ENCODE peak calls at places on chromosomes 2 and 18, in eight cellular contexts. J is activated CD4-positive, alpha-beta T cell treated with anti-CD3 and anti-CD28 coated beads, Interleukin-2, amount 50 U/mL, for 24 hours; N is A172; E is aorta; M is fibroblast of the conjunctiva; V is stimulated activated CD4-positive, alpha-beta T cell treated with anti-CD3 and anti-CD28 coated beads, Interleukin-15, amount 100 ng/mL, for 24 hours; Z is brain microvascular endothelial cell; T is GM23338. L is an unnamed sample.

GRCh38 chr2:45505138-45505537 is 105.9 kb downstream of the SRBD1 start:
- DNase-seq in Z (no peak), V (no peak), J (no peak), E (no peak), M (no peak), T (no peak), N (no peak), L (peak; percentile 36)

GRCh38 chr2:201769664-201770373 is 10.9 kb downstream of the ALS2 start:
- DNase-seq in V (no peak), J (no peak), Z (no peak), T (no peak), N (no peak), E (no peak), M (no peak), L (peak; percentile 64)

GRCh38 chr2:238278626-238279323 is 9.6 kb downstream of the PER2 start:
- DNase-seq in M (no peak), V (no peak), Z (no peak), N (no peak), T (no peak), E (peak; percentile 32), J (no peak), L (no peak)

GRCh38 chr2:19899853-19900525 is 1.8 kb downstream of the TTC32 start:
- DNase-seq in N (no peak), T (no peak), Z (no peak), J (no peak), E (no peak), M (no peak), V (no peak), L (no peak)

GRCh38 chr2:112623913-112624777 is 21.6 kb upstream of the SLC20A1 start:
- DNase-seq in Z (peak; percentile 80), N (peak; percentile 95), J (peak; percentile 70), E (peak; percentile 67), T (no peak), V (peak; percentile 85), M (peak; percentile 70), L (no peak)

GRCh38 chr2:40032650-40033319 is 253.7 kb upstream of the THUMPD2 start:
- DNase-seq in J (no peak), T (no peak), E (no peak), V (no peak), N (peak; percentile 93), Z (peak; percentile 62), M (no peak), L (no peak)

GRCh38 chr2:64698668-64699444 is 45.1 kb upstream of the SERTAD2 start:
- DNase-seq in M (peak; percentile 8), V (peak; percentile 9), N (peak; percentile 96), J (peak; percentile 4), Z (peak; percentile 45), E (no peak), T (no peak), L (no peak)

GRCh38 chr2:160859086-160859485 is 301.1 kb upstream of the TANK start:
- DNase-seq in J (no peak), E (no peak), N (no peak), T (no peak), Z (no peak), V (no peak), M (no peak), L (peak; percentile 61)

GRCh38 chr2:12169721-12170120 is 423.3 kb downstream of the LPIN1 start:
- DNase-seq in Z (peak; percentile 92), V (peak; percentile 28), M (no peak), N (peak; percentile 75), E (peak; percentile 90), T (no peak), J (no peak), L (no peak)

GRCh38 chr2:43038034-43038719 is 188.2 kb downstream of the ZFP36L2 start:
- DNase-seq in J (no peak), E (peak; percentile 44), T (no peak), Z (no peak), N (peak; percentile 25), M (peak; percentile 20), V (no peak), L (no peak)

GRCh38 chr2:224584768-224585204 is 377 bp downstream of the CUL3 start:
- DNase-seq in N (no peak), V (peak; percentile 75), M (no peak), J (peak; percentile 47), Z (peak; percentile 23), E (peak; percentile 71), T (peak; percentile 57), L (peak; percentile 16)

GRCh38 chr2:8906208-8906607 is 68.8 kb upstream of the KIDINS220 start:
- DNase-seq in N (peak; percentile 52), J (no peak), M (no peak), V (no peak), Z (peak; percentile 50), T (no peak), E (no peak), L (no peak)

GRCh38 chr2:198296665-198297308 is 492.4 kb downstream of the PLCL1 start:
- DNase-seq in Z (peak; percentile 38), J (peak; percentile 62), M (peak; percentile 27), E (no peak), N (peak; percentile 74), V (peak; percentile 65), T (peak; percentile 88), L (peak; percentile 77)

GRCh38 chr18:5180254-5180653 is 16.8 kb downstream of the AKAIN1 start:
- DNase-seq in Z (no peak), E (no peak), N (no peak), V (no peak), J (no peak), T (no peak), M (no peak), L (no peak)

GRCh38 chr18:78595924-78596573 is 383.6 kb upstream of the SALL3 start:
- DNase-seq in E (no peak), T (no peak), J (no peak), N (peak; percentile 11), Z (no peak), V (no peak), M (no peak), L (no peak)

GRCh38 chr2:30385327-30385726 is 61.7 kb upstream of the LCLAT1 start:
- DNase-seq in V (no peak), N (peak; percentile 74), T (peak; percentile 71), J (no peak), M (no peak), Z (peak; percentile 40), E (no peak), L (no peak)

GRCh38 chr2:204691911-204692510 is 146.7 kb downstream of the PARD3B start:
- DNase-seq in T (peak; percentile 85), E (no peak), N (peak; percentile 83), Z (peak; percentile 90), M (peak; percentile 91), V (peak; percentile 18), J (peak; percentile 4), L (peak; percentile 81)

GRCh38 chr2:241701405-241702154 is at the start of gene ING5:
- DNase-seq in V (peak; percentile 98), N (peak; percentile 85), T (peak; percentile 97), E (peak; percentile 97), J (peak; percentile 96), Z (peak; percentile 90), M (peak; percentile 82), L (peak; percentile 75)

GRCh38 chr18:69880083-69880482 is 67.6 kb downstream of the CD226 start:
- DNase-seq in N (no peak), V (no peak), M (no peak), E (no peak), Z (no peak), T (no peak), J (no peak), L (no peak)

GRCh38 chr2:166335284-166335683 is 40.5 kb downstream of the SCN9A start:
- DNase-seq in N (no peak), T (no peak), V (no peak), M (no peak), E (no peak), J (no peak), Z (no peak), L (no peak)

GRCh38 chr2:96934831-96935545 is 51.4 kb downstream of the FAM178B start:
- DNase-seq in V (no peak), J (no peak), Z (no peak), M (no peak), E (peak; percentile 42), N (no peak), T (no peak), L (peak; percentile 47)

GRCh38 chr2:195337597-195337996 is 319.4 kb upstream of the SLC39A10 start:
- DNase-seq in E (no peak), N (no peak), T (no peak), M (no peak), J (no peak), V (no peak), Z (no peak), L (no peak)

GRCh38 chr2:84801816-84802215 is 79.1 kb downstream of the TRABD2A start:
- DNase-seq in Z (no peak), M (no peak), T (no peak), J (no peak), N (no peak), V (no peak), E (no peak), L (no peak)

GRCh38 chr2:39437522-39438296 is 624 bp upstream of the MAP4K3 start:
- DNase-seq in Z (no peak), M (no peak), N (no peak), T (peak; percentile 22), J (no peak), E (peak; percentile 59), V (peak; percentile 55), L (peak; percentile 83)

GRCh38 chr2:111704246-111704645 is 179.7 kb downstream of the ANAPC1 start:
- DNase-seq in N (peak; percentile 90), V (peak; percentile 40), Z (peak; percentile 58), J (no peak), M (no peak), T (no peak), E (no peak), L (no peak)

GRCh38 chr2:35343135-35343534 is 1012.4 kb upstream of the CRIM1 start:
- DNase-seq in N (peak; percentile 4), M (no peak), E (no peak), J (no peak), T (peak; percentile 66), V (no peak), Z (no peak), L (no peak)

GRCh38 chr2:161613161-161613560 is 11.1 kb upstream of the SLC4A10 start:
- DNase-seq in M (no peak), Z (no peak), T (no peak), N (no peak), V (no peak), J (no peak), E (no peak), L (no peak)

GRCh38 chr18:79753391-79753851 is 44.3 kb upstream of the KCNG2 start:
- DNase-seq in Z (no peak), V (no peak), T (no peak), M (no peak), J (no peak), E (peak; percentile 38), N (no peak), L (no peak)

GRCh38 chr2:239629936-239630617 is 229.3 kb upstream of the HDAC4 start:
- DNase-seq in Z (no peak), N (no peak), M (peak; percentile 9), J (no peak), T (no peak), V (no peak), E (no peak), L (no peak)

GRCh38 chr18:36501100-36501499 is 203.6 kb downstream of the FHOD3 start:
- DNase-seq in N (no peak), J (no peak), T (no peak), E (no peak), V (no peak), Z (no peak), M (no peak), L (peak; percentile 76)

GRCh38 chr2:2662037-2662846 is 331.2 kb upstream of the MYT1L start:
- DNase-seq in Z (no peak), E (peak; percentile 59), T (no peak), V (no peak), J (no peak), M (no peak), N (no peak), L (peak; percentile 98)

GRCh38 chr2:174219321-174219720 is 29.0 kb downstream of the OLA1 start:
- DNase-seq in E (no peak), N (no peak), V (no peak), M (no peak), J (no peak), Z (no peak), T (no peak), L (no peak)

L was measured in NCI-H2171 treated with DMSO at 0.1 percent for 48 hours.